ENCODE peak calls at places on chromosomes 5 and 9, in seven cellular contexts. W, V, S, C, I, U and L are unnamed samples.

GRCh38 chr9:85914108-85914507 is 26.8 kb upstream of the NAA35 start:
- DNase-seq in W (no peak), V (no peak), S (no peak), C (no peak), I (no peak), U (no peak), L (no peak)

GRCh38 chr9:126151671-126152050 is 175.0 kb upstream of the MVB12B start:
- DNase-seq in W (no peak), V (no peak), S (no peak), C (no peak), I (peak), U (no peak), L (peak)

GRCh38 chr5:88401671-88402070 is 133.0 kb upstream of the TMEM161B start:
- DNase-seq in W (no peak), V (no peak), S (no peak), C (no peak), I (no peak), U (no peak), L (no peak)

GRCh38 chr9:79254900-79255651 is 316.7 kb upstream of the TLE4 start:
- DNase-seq in W (no peak), V (no peak), S (no peak), C (no peak), I (no peak), U (no peak), L (no peak)

GRCh38 chr9:98360176-98360708 is 104.8 kb upstream of the TBC1D2 start:
- DNase-seq in W (no peak), V (no peak), S (no peak), C (no peak), I (no peak), U (no peak), L (peak)

GRCh38 chr9:35262064-35262463 is 100.3 kb downstream of the UNC13B start:
- DNase-seq in W (no peak), V (no peak), S (no peak), C (no peak), I (no peak), U (no peak), L (no peak)

GRCh38 chr9:14203366-14204056 is 110.4 kb downstream of the NFIB start:
- DNase-seq in W (no peak), V (no peak), S (peak), C (no peak), I (no peak), U (no peak), L (no peak)

GRCh38 chr5:30152431-30152830 is 1041.1 kb upstream of the CDH6 start:
- DNase-seq in W (no peak), V (no peak), S (no peak), C (no peak), I (no peak), U (no peak), L (no peak)

GRCh38 chr5:136087961-136088871 is 44.4 kb upstream of the SMAD5 start:
- DNase-seq in W (no peak), V (no peak), S (peak), C (peak), I (no peak), U (no peak), L (no peak)

GRCh38 chr9:119765632-119766031 is 396.4 kb upstream of the BRINP1 start:
- DNase-seq in W (no peak), V (no peak), S (no peak), C (no peak), I (no peak), U (no peak), L (no peak)

GRCh38 chr5:68730220-68731010 is 363.4 kb upstream of the SLC30A5 start:
- DNase-seq in W (peak), V (no peak), S (no peak), C (no peak), I (no peak), U (peak), L (no peak)

GRCh38 chr9:92504881-92505280 is 22.6 kb upstream of the ASPN start:
- DNase-seq in W (no peak), V (no peak), S (no peak), C (no peak), I (no peak), U (no peak), L (no peak)

GRCh38 chr5:123549256-123549904 is 37.4 kb downstream of the CSNK1G3 start:
- DNase-seq in W (no peak), V (peak), S (peak), C (no peak), I (peak), U (no peak), L (peak)

GRCh38 chr5:137442660-137443059 is 56.5 kb downstream of the SPOCK1 start:
- DNase-seq in W (no peak), V (no peak), S (no peak), C (no peak), I (no peak), U (no peak), L (no peak)

GRCh38 chr5:429453-430188 is 13.4 kb upstream of the EXOC3 start:
- DNase-seq in W (no peak), V (peak), S (peak), C (no peak), I (no peak), U (peak), L (no peak)

GRCh38 chr5:171598279-171599152 is 179.1 kb downstream of the FGF18 start:
- DNase-seq in W (no peak), V (no peak), S (no peak), C (no peak), I (no peak), U (no peak), L (no peak)

GRCh38 chr9:88586452-88586851 is 51.5 kb downstream of the NXNL2 start:
- DNase-seq in W (no peak), V (no peak), S (peak), C (no peak), I (no peak), U (peak), L (no peak)

GRCh38 chr5:78983601-78984000 is 1.5 kb downstream of the ARSB start:
- DNase-seq in W (no peak), V (peak), S (no peak), C (no peak), I (peak), U (no peak), L (peak)

GRCh38 chr9:12784461-12785250 is 9.8 kb downstream of the LURAP1L start:
- DNase-seq in W (peak), V (no peak), S (peak), C (peak), I (no peak), U (peak), L (no peak)

GRCh38 chr5:69292349-69292748 is 40.3 kb downstream of the CCDC125 start:
- DNase-seq in W (no peak), V (no peak), S (no peak), C (no peak), I (no peak), U (no peak), L (no peak)

GRCh38 chr5:135174315-135175096 is 140.5 kb upstream of the PITX1 start:
- DNase-seq in W (no peak), V (no peak), S (no peak), C (no peak), I (no peak), U (no peak), L (no peak)

GRCh38 chr5:31561936-31562335 is 29.8 kb downstream of the C5orf22 start:
- DNase-seq in W (no peak), V (no peak), S (no peak), C (no peak), I (no peak), U (peak), L (no peak)

GRCh38 chr5:9507974-9508373 is 37.9 kb downstream of the SEMA5A start:
- DNase-seq in W (no peak), V (no peak), S (no peak), C (no peak), I (no peak), U (peak), L (no peak)

GRCh38 chr9:127528407-127529251 is 77.3 kb downstream of the LRSAM1 start:
- DNase-seq in W (no peak), V (no peak), S (no peak), C (no peak), I (no peak), U (no peak), L (no peak)

GRCh38 chr9:126885089-126885753 is 24.8 kb downstream of the ZBTB34 start:
- DNase-seq in W (no peak), V (no peak), S (no peak), C (no peak), I (no peak), U (peak), L (no peak)

GRCh38 chr9:87118594-87118993 is 171.3 kb upstream of the GAS1 start:
- DNase-seq in W (no peak), V (no peak), S (no peak), C (no peak), I (no peak), U (no peak), L (no peak)

GRCh38 chr9:136260521-136260920 is 14.9 kb upstream of the QSOX2 start:
- DNase-seq in W (no peak), V (no peak), S (no peak), C (no peak), I (no peak), U (no peak), L (no peak)

GRCh38 chr9:86126998-86127972 is 27.9 kb upstream of the GOLM1 start:
- DNase-seq in W (no peak), V (no peak), S (peak), C (peak), I (no peak), U (peak), L (no peak)

GRCh38 chr5:5141625-5142527 is 1.7 kb downstream of the ADAMTS16 start:
- DNase-seq in W (no peak), V (peak), S (peak), C (no peak), I (peak), U (peak), L (peak)

GRCh38 chr5:137146402-137146889 is 352.7 kb downstream of the SPOCK1 start:
- DNase-seq in W (peak), V (no peak), S (no peak), C (peak), I (no peak), U (peak), L (no peak)

GRCh38 chr9:34505370-34506120 is 17.2 kb downstream of the ENHO start:
- DNase-seq in W (no peak), V (no peak), S (no peak), C (no peak), I (no peak), U (no peak), L (no peak)

GRCh38 chr5:91269198-91269597 is 113.9 kb downstream of the ARRDC3 start:
- DNase-seq in W (no peak), V (no peak), S (no peak), C (no peak), I (no peak), U (no peak), L (no peak)

GRCh38 chr5:149679876-149680809 is 50.0 kb upstream of the PPARGC1B start:
- DNase-seq in W (no peak), V (no peak), S (no peak), C (no peak), I (no peak), U (no peak), L (peak)

GRCh38 chr5:100723229-100723628 is 179.9 kb downstream of the ST8SIA4 start:
- DNase-seq in W (no peak), V (no peak), S (no peak), C (no peak), I (no peak), U (no peak), L (no peak)

GRCh38 chr9:9122230-9122875 is 1322.8 kb upstream of the DMAC1 start:
- DNase-seq in W (no peak), V (no peak), S (no peak), C (no peak), I (no peak), U (no peak), L (no peak)

GRCh38 chr5:9249231-9249630 is 296.6 kb downstream of the SEMA5A start:
- DNase-seq in W (no peak), V (no peak), S (no peak), C (no peak), I (no peak), U (no peak), L (no peak)

GRCh38 chr5:120239076-120239475 is 225.0 kb upstream of the PRR16 start:
- DNase-seq in W (no peak), V (no peak), S (no peak), C (no peak), I (no peak), U (no peak), L (no peak)

GRCh38 chr9:129962889-129963703 is 79.9 kb downstream of the FNBP1 start:
- DNase-seq in W (no peak), V (peak), S (peak), C (no peak), I (peak), U (peak), L (peak)

DNA sequence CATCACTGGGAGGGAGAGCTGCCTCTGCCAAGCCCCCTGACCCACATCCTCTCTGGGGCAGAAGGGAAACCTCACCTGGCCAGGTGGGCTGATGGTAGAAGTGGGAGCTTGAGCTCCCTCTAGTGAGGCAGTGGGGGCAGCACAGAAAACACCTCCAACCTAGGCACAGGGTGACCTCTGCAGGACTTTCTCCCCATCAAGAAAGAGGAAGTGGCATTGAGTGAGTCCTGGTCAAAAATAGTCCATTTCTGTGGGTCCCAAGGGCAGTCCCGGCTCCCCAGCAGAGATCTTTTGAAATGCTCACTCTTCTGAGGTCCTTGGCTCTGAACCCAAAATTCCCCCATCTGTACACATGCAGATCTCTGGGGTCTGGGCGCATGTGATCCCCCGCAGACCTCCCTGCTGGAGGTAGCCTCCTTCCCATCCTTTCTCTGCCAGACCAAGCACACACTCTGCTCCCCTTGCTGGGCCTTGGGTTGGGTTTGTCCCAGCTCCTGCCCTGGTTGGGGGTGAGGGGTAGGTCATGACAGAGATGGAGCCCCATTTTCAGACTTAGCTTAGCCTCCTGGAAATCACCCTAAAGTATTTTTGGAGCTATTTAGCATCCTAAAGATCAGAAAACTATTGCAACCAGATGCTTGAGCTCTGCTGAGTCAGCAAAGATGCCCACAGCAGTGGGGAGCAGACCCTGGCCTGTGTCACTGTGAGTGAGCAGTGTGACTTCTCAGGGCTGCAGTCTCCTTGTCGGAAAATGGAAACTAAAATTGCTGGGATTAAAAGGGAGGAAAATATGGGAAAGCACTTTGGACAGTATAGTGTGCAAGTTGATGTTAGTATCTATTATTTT is 41.6 kb upstream of the LCP2 start:
- DNase-seq in W (no peak), V (peak), S (peak), C (no peak), I (peak), U (no peak), L (peak)
- TF ChIP-seq CTCF in W (no peak), V (peak), S (no peak), C (peak), I (peak), U (no peak), L (peak)

GRCh38 chr9:71768388-71769174 is at the start of gene CEMIP2:
- DNase-seq in W (peak), V (peak), S (peak), C (peak), I (peak), U (peak), L (peak)
- TF ChIP-seq CTCF in W (no peak), V (peak), S (peak), C (no peak), I (peak), U (peak), L (peak)

DNA sequence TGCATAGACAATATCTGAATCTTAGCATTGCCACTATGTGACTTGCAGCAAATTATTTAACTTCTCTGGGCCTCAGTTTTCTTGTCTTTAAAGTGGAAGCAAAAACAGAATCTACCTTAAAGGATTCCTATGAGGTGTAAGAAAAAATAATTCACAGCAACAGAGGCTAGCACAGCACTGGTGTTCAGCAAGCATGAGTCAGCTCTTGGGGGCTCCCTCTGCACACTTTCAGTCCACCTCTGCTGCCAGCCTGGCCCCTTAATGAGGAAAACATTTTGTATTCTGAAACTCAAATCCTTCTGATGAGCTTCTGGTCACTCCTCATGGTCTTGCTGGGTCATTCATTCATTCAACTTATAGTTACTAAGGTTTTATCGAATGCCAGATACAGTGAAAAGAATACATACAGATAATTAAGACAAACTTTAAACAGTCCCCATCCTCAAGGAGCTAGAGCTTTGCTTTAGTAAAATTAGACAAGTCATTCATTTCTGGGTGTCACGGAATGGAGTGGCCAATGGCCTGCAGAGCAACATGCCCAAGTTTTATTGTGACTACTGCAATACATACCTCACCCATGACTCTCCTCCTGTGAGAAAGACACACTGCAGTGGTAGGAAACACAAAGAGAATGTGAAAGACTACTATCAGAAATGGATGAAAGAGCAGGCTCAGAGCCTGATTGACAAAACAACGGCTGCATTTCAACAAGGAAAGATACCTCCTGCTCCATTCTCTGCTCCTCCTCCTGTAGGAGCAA is 26.8 kb upstream of the IQGAP2 start:
- DNase-seq in W (no peak), V (no peak), S (no peak), C (no peak), I (no peak), U (no peak), L (no peak)
- TF ChIP-seq CTCF in W (no peak), V (no peak), S (no peak), C (no peak), I (no peak), U (no peak), L (no peak)

DNA sequence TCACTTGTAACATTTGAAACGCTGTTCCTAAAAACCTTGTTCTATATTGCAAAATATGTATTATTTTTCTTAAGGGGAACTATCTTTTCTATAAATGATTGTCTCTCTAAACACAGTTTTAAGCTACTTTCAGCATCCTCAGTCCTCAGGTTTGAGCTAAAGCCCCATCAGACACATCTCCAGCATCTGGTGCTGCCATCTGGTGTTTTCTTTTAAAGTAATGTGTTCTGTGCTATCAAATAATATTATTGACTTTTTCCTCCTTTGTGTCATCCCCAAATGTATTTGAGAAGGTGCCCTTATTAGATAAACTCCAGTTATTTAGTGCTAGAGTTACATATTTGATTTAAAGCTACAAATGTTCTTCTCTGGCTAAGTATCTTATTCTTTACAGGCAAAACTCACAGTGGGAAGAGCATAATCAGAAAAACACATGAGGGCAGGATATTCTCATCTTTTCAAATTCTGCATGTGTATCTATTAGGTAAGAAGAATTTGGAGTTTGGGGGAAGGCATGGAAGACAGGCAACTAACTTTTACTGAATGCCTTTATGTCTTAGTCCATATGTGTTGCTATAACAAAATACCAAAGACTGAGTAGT is 27.5 kb downstream of the ZNF474 start:
- DNase-seq in W (no peak), V (no peak), S (no peak), C (no peak), I (peak), U (peak), L (no peak)
- TF ChIP-seq CTCF in W (no peak), V (no peak), S (no peak), C (peak), I (no peak), U (peak), L (peak)

GRCh38 chr5:144390133-144390532 is 219.5 kb downstream of the KCTD16 start:
- DNase-seq in W (no peak), V (no peak), S (peak), C (no peak), I (no peak), U (no peak), L (no peak)

GRCh38 chr5:144395704-144396103 is 225.0 kb downstream of the KCTD16 start:
- DNase-seq in W (no peak), V (no peak), S (no peak), C (no peak), I (no peak), U (no peak), L (no peak)

GRCh38 chr5:144391044-144391443 is 220.4 kb downstream of the KCTD16 start:
- DNase-seq in W (no peak), V (no peak), S (no peak), C (no peak), I (no peak), U (no peak), L (no peak)

GRCh38 chr5:144394036-144394435 is 223.4 kb downstream of the KCTD16 start:
- DNase-seq in W (no peak), V (no peak), S (no peak), C (no peak), I (no peak), U (no peak), L (no peak)
- TF ChIP-seq CTCF in W (no peak), V (no peak), S (no peak), C (no peak), I (no peak), U (no peak), L (no peak)

DNA sequence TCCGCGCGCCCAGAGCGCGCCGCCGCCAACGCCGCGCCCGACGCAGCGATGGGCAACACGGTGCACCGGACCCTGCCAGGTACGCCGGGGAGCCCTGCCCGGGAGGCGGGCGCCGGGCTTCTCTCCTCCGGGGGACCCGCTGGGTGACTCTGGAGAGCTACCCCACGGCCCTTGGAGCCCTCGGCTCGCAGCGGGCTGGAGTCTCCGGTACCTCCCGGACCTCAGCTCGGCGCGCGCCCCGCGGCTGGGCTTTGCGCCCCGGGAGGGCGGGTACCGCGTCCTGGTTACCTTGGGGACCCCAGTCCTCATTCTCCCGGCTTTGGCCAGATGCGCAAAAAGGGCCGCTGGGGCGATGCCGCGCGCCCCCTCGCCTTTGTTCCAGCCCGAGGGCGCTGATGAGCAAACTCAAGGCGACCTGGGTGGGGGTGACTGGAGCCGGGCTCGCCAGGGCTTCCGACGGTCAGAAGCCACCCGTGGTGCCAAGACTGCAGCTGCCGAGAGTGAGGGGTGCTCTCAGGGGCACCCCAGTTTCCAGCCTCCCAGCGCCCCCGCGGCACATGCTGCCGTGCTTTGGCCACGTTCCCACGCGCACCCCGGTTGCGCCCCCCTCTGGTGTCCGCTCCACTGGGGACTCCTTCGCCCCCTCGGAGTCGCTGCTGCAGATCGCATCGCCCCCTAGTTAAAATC is 439 bp downstream of the NEURL1B start:
- DNase-seq in W (no peak), V (no peak), S (peak), C (no peak), I (no peak), U (no peak), L (no peak)
- TF ChIP-seq CTCF in W (no peak), V (no peak), S (no peak), C (no peak), I (no peak), U (peak), L (no peak)